ENCODE peak calls at places on chromosomes 16 and 17, in eight cellular contexts. I is lung, R is stomach, W is thoracic aorta, O is GM23338, K is right atrium auricular region, C is ovary, N is hepatocyte. A is an unnamed sample.

GRCh38 chr17:45116434-45117016 is 15.8 kb downstream of the PLCD3 start:
- DNase-seq in R (no peak), C (no peak), K (no peak), O (no peak), W (no peak), I (no peak), N (no peak), A (no peak)

GRCh38 chr16:86567701-86568571 is 1.3 kb downstream of the FOXC2 start:
- DNase-seq in I (no peak), W (no peak), N (peak; percentile 26), K (no peak), R (no peak), C (no peak), O (peak; percentile 66), A (no peak)

GRCh38 chr17:81139965-81140364 is 25.3 kb upstream of the PVALEF start:
- DNase-seq in I (no peak), K (no peak), C (no peak), O (no peak), W (no peak), R (no peak), N (no peak), A (no peak)

GRCh38 chr16:69351309-69352027 is at the start of gene TMED6:
- DNase-seq in I (no peak), K (no peak), C (no peak), O (no peak), R (peak; percentile 63), W (no peak), N (peak; percentile 78), A (no peak)

GRCh38 chr17:74619077-74619673 is 4.4 kb downstream of the CD300E start:
- DNase-seq in N (peak; percentile 19), W (no peak), I (no peak), O (no peak), K (no peak), C (no peak), R (no peak), A (no peak)

GRCh38 chr16:4698321-4699029 is 5.1 kb downstream of the NUDT16L1 start:
- DNase-seq in I (no peak), O (no peak), R (no peak), W (no peak), K (no peak), C (no peak), N (peak; percentile 6), A (no peak)

GRCh38 chr17:38560503-38561318 is 45.0 kb downstream of the SRCIN1 start:
- DNase-seq in W (no peak), I (no peak), K (no peak), N (peak; percentile 55), O (peak; percentile 62), C (no peak), R (no peak), A (no peak)

GRCh38 chr17:29079433-29079832 is 36.5 kb downstream of the PIPOX start:
- DNase-seq in K (no peak), C (no peak), R (no peak), N (no peak), W (no peak), I (no peak), O (no peak), A (no peak)

GRCh38 chr16:88389191-88389590 is 6.4 kb downstream of the ZNF469 start:
- DNase-seq in C (no peak), N (no peak), R (no peak), O (no peak), W (no peak), K (no peak), I (no peak), A (no peak)

GRCh38 chr16:27436921-27437650 is 35.1 kb downstream of the IL21R start:
- DNase-seq in K (no peak), R (peak; percentile 24), W (no peak), C (peak; percentile 10), O (no peak), N (no peak), I (no peak), A (no peak)

GRCh38 chr17:18951941-18952842 is at the start of gene SLC5A10:
- DNase-seq in O (peak; percentile 64), R (no peak), W (no peak), N (no peak), C (no peak), I (no peak), K (no peak), A (no peak)

GRCh38 chr16:74984194-74984669 is 691 bp downstream of the WDR59 start:
- DNase-seq in N (no peak), K (no peak), R (no peak), O (no peak), W (no peak), I (no peak), C (no peak), A (no peak)

GRCh38 chr17:6326483-6326882 is 108.4 kb downstream of the AIPL1 start:
- DNase-seq in N (no peak), C (no peak), W (no peak), I (no peak), R (no peak), K (no peak), O (no peak), A (no peak)

GRCh38 chr16:16019488-16019887 is 70.1 kb downstream of the ABCC1 start:
- DNase-seq in N (no peak), W (peak; percentile 41), C (no peak), I (no peak), K (no peak), O (no peak), R (no peak), A (no peak)

GRCh38 chr17:77011173-77012011 is 129.4 kb upstream of the SEC14L1 start:
- DNase-seq in W (no peak), R (peak; percentile 50), N (peak; percentile 63), I (no peak), O (peak; percentile 77), K (no peak), C (no peak), A (no peak)

GRCh38 chr16:54027126-54027922 is 259.3 kb downstream of the IRX3 start:
- DNase-seq in O (no peak), W (no peak), C (no peak), R (no peak), K (no peak), N (no peak), I (no peak), A (peak; percentile 9)

GRCh38 chr17:8954339-8954738 is 11.2 kb downstream of the PIK3R5 start:
- DNase-seq in N (no peak), C (no peak), W (no peak), K (peak; percentile 72), R (peak; percentile 50), I (peak; percentile 65), O (peak; percentile 61), A (no peak)

GRCh38 chr16:56115817-56116576 is 75.3 kb upstream of the GNAO1 start:
- DNase-seq in O (peak; percentile 38), K (no peak), R (no peak), C (no peak), N (no peak), I (no peak), W (no peak), A (no peak)

GRCh38 chr17:2123467-2124251 is 68.8 kb downstream of the HIC1 start:
- DNase-seq in R (no peak), I (no peak), K (no peak), W (no peak), N (peak; percentile 23), C (no peak), O (no peak), A (no peak)
- H3K4me3 ChIP-seq in R (no peak overlapping the region), I (no peak overlapping the region), K (no peak overlapping the region), W (peak overlapping the region; percentile 31), N (no peak overlapping the region), C (no peak overlapping the region), O (no peak overlapping the region), A (no peak overlapping the region)

DNA sequence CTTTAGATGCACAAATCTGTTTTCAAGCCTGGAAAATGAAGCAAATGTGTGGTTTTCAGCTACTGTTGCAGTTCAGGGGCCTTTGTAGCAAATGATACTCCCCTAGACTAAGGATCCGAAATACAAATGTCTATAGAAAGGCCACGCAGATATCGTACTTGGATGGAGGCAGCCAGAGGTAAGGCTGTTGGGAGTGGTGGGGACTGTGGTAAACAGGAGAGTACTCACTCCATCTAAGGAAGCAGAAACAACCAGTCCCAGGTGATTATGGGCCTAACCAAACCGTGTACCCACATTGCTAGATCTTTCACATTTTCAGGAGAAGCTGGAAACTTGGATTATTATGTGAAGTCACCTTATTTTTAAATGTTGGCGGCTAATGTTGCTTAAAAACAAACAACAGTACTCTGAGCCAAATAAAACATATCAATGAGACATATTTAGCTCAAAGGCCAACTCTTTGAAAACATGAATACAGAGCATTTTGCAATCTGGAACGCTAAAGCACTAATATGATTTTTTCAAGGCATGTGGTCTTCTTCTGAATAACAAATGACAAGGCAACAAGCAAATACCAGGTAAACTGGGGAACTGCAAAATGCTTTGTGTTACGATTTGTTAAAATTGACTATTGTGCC is 110.1 kb downstream of the YPEL2 start:
- DNase-seq in N (no peak), W (no peak), K (no peak), I (no peak), O (no peak), R (no peak), C (no peak), A (no peak)
- TF ChIP-seq CTCF in N (no peak), W (no peak), K (no peak), I (no peak), O (no peak), R (no peak), C (no peak), A (no peak)

GRCh38 chr16:67529639-67530012 is 997 bp downstream of the RIPOR1 start:
- DNase-seq in O (peak; percentile 44), N (no peak), I (no peak), K (no peak), R (no peak), W (no peak), C (peak; percentile 55), A (no peak)
- H3K27me3 ChIP-seq in O (peaks cover 99% of the 10 kb centered on the region), N (no peaks in the 10 kb centered on the region), I (no peaks in the 10 kb centered on the region), K (no peaks in the 10 kb centered on the region), R (no peaks in the 10 kb centered on the region), W (no peaks in the 10 kb centered on the region), C (no peaks in the 10 kb centered on the region), A (no peaks in the 10 kb centered on the region)

GRCh38 chr17:17150450-17150804 is 55.7 kb downstream of the PLD6 start:
- DNase-seq in R (no peak), N (no peak), W (no peak), K (no peak), O (no peak), C (no peak), I (no peak), A (no peak)

GRCh38 chr17:17151962-17152361 is 54.2 kb downstream of the PLD6 start:
- DNase-seq in I (peak; percentile 68), N (peak; percentile 32), C (peak; percentile 61), K (peak; percentile 97), R (peak; percentile 76), W (peak; percentile 86), O (no peak), A (peak; percentile 82)

GRCh38 chr17:17151541-17151940 is 54.6 kb downstream of the PLD6 start:
- DNase-seq in R (no peak), O (no peak), W (no peak), C (no peak), I (no peak), N (no peak), K (no peak), A (peak; percentile 2)

GRCh38 chr17:17149520-17150449 is 56.3 kb downstream of the PLD6 start:
- DNase-seq in N (no peak), O (no peak), I (no peak), W (no peak), K (peak; percentile 63), R (no peak), C (no peak), A (no peak)

DNA sequence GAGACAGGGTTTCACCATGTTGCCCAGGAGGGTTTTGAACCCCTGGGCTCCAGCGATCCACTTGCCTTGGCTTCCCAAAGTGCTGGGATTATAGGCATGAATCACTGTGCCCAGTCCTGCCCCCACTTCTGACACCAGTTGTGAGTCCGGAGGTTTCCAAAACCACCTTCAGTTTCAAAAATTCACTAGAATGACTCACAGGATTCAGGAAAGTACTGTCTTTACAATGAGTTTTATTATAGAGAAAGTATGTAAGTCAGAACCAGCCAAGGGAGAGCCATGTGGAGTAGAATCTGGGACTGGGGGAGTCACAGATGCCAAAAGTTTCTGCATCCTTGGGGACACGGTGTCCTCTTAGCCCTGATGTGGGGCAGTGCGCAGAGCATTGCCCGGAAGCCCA is 55.1 kb downstream of the PLD6 start:
- DNase-seq in O (no peak), N (no peak), R (no peak), I (no peak), K (no peak), W (no peak), C (no peak), A (peak; percentile 79)
- H3K4me3 ChIP-seq in O (no peak overlapping the region), N (no peak overlapping the region), R (no peak overlapping the region), I (no peak overlapping the region), K (no peak overlapping the region), W (no peak overlapping the region), C (no peak overlapping the region), A (no peak overlapping the region)

A was measured in BJ.